ENCODE peak calls at places on chromosome 7, in six cellular contexts. U, E, B, L, F and X are unnamed samples.

GRCh38 chr7:2477447-2478386 is 1.5 kb upstream of the GRIFIN start:
- DNase-seq in E (peak; percentile 96), B (no peak), L (peak; percentile 46), F (peak; percentile 95), U (peak; percentile 76), X (no peak)

GRCh38 chr7:26815452-26815851 is 48.9 kb downstream of the SKAP2 start:
- DNase-seq in E (no peak), L (no peak), F (no peak), B (no peak), U (no peak), X (no peak)

GRCh38 chr7:141221007-141221612 is 147.2 kb downstream of the TMEM178B start:
- DNase-seq in E (peak; percentile 61), L (no peak), U (peak; percentile 37), F (no peak), B (no peak), X (no peak)

GRCh38 chr7:47360301-47360900 is 221.5 kb downstream of the TNS3 start:
- DNase-seq in B (no peak), E (no peak), L (no peak), U (no peak), F (no peak), X (no peak)

GRCh38 chr7:79060498-79060897 is 393.0 kb downstream of the MAGI2 start:
- DNase-seq in B (no peak), L (no peak), F (no peak), U (no peak), E (no peak), X (no peak)

GRCh38 chr7:157641866-157642265 is 305.1 kb downstream of the DNAJB6 start:
- DNase-seq in U (no peak), L (no peak), E (no peak), B (no peak), F (no peak), X (no peak)

GRCh38 chr7:47488969-47489342 is 93.0 kb downstream of the TNS3 start:
- DNase-seq in F (no peak), B (no peak), U (no peak), L (no peak), E (peak; percentile 41), X (no peak)

GRCh38 chr7:47435889-47436312 is 146.0 kb downstream of the TNS3 start:
- DNase-seq in E (peak; percentile 62), B (peak; percentile 59), U (peak; percentile 75), F (peak; percentile 63), L (no peak), X (no peak)

GRCh38 chr7:142598297-142598696 is 151.0 kb upstream of the PRSS1 start:
- DNase-seq in F (no peak), L (no peak), E (no peak), U (no peak), B (no peak), X (no peak)

GRCh38 chr7:23027261-23027660 is 13.3 kb upstream of the HYCC1 start:
- DNase-seq in U (no peak), E (no peak), L (no peak), B (no peak), F (no peak), X (no peak)

GRCh38 chr7:92987095-92987494 is 130.7 kb downstream of the SAMD9 start:
- DNase-seq in B (peak; percentile 88), F (no peak), L (no peak), E (no peak), U (no peak), X (no peak)

GRCh38 chr7:47609803-47610452 is 28.0 kb upstream of the TNS3 start:
- DNase-seq in B (no peak), U (no peak), F (no peak), L (no peak), E (no peak), X (no peak)

GRCh38 chr7:139823855-139824670 is 5.0 kb upstream of the TBXAS1 start:
- DNase-seq in B (no peak), E (no peak), F (no peak), U (peak; percentile 31), L (no peak), X (no peak)

GRCh38 chr7:122622682-122623081 is 76.2 kb downstream of the RNF133 start:
- DNase-seq in B (no peak), U (no peak), F (no peak), E (no peak), L (no peak), X (no peak)

GRCh38 chr7:137940656-137941518 is 61.0 kb downstream of the CREB3L2 start:
- DNase-seq in U (peak; percentile 73), L (no peak), B (no peak), F (no peak), E (no peak), X (no peak)

GRCh38 chr7:43454936-43455518 is 127.9 kb upstream of the STK17A start:
- DNase-seq in U (peak; percentile 52), B (peak; percentile 3), F (peak; percentile 62), L (no peak), E (peak; percentile 71), X (no peak)